ENCODE peak calls at places on chromosomes 6 and 20, in seven cellular contexts. One of them, this sample, is unnamed.

GRCh38 chr6:106961136-106961535 is 13.4 kb downstream of the CD24 start:
- DNase-seq in bronchial epithelial cell: no peak
- DNase-seq in NCI-H2081 treated with DMSO at 0.1 percent for 48 hours: no peak
- DNase-seq in esophagus muscularis mucosa: no peak
- DNase-seq in AG08396: no peak
- DNase-seq in CMK: no peak
- DNase-seq in CD4-positive, CD25-positive, alpha-beta regulatory T cell: no peak
- DNase-seq in this sample: no peak

GRCh38 chr6:50819906-50820589 is 1.4 kb downstream of the TFAP2B start:
- DNase-seq in bronchial epithelial cell: no peak
- DNase-seq in CD4-positive, CD25-positive, alpha-beta regulatory T cell: no peak
- DNase-seq in AG08396: no peak
- DNase-seq in esophagus muscularis mucosa: no peak
- DNase-seq in CMK: no peak
- DNase-seq in NCI-H2081 treated with DMSO at 0.1 percent for 48 hours: no peak
- DNase-seq in this sample: no peak

GRCh38 chr20:63471002-63471718 is 1.3 kb downstream of the KCNQ2 start:
- DNase-seq in NCI-H2081 treated with DMSO at 0.1 percent for 48 hours: no peak
- DNase-seq in CMK: no peak
- DNase-seq in bronchial epithelial cell: no peak
- DNase-seq in CD4-positive, CD25-positive, alpha-beta regulatory T cell: no peak
- DNase-seq in AG08396: no peak
- DNase-seq in esophagus muscularis mucosa: no peak
- DNase-seq in this sample: no peak

GRCh38 chr20:49518576-49518975 is 36.1 kb upstream of the KCNB1 start:
- DNase-seq in esophagus muscularis mucosa: no peak
- DNase-seq in CMK: no peak
- DNase-seq in CD4-positive, CD25-positive, alpha-beta regulatory T cell: no peak
- DNase-seq in AG08396: no peak
- DNase-seq in bronchial epithelial cell: no peak
- DNase-seq in NCI-H2081 treated with DMSO at 0.1 percent for 48 hours: no peak
- DNase-seq in this sample: no peak

GRCh38 chr20:1215386-1216170 is 10.3 kb upstream of the RAD21L1 start:
- DNase-seq in bronchial epithelial cell: no peak
- DNase-seq in CMK: no peak
- DNase-seq in esophagus muscularis mucosa: no peak
- DNase-seq in CD4-positive, CD25-positive, alpha-beta regulatory T cell: no peak
- DNase-seq in AG08396: no peak
- DNase-seq in NCI-H2081 treated with DMSO at 0.1 percent for 48 hours: no peak
- DNase-seq in this sample: no peak

GRCh38 chr6:168524644-168525043 is 83.7 kb downstream of the SMOC2 start:
- DNase-seq in bronchial epithelial cell: no peak
- DNase-seq in NCI-H2081 treated with DMSO at 0.1 percent for 48 hours: no peak
- DNase-seq in CMK: no peak
- DNase-seq in CD4-positive, CD25-positive, alpha-beta regulatory T cell: no peak
- DNase-seq in esophagus muscularis mucosa: no peak
- DNase-seq in AG08396: no peak
- DNase-seq in this sample: no peak

GRCh38 chr6:29834564-29835436 is 7.2 kb downstream of the HLA-G start:
- DNase-seq in AG08396: peak; percentile 31
- DNase-seq in bronchial epithelial cell: peak; percentile 8
- DNase-seq in CD4-positive, CD25-positive, alpha-beta regulatory T cell: peak; percentile 42
- DNase-seq in NCI-H2081 treated with DMSO at 0.1 percent for 48 hours: no peak
- DNase-seq in CMK: no peak
- DNase-seq in esophagus muscularis mucosa: no peak
- DNase-seq in this sample: peak; percentile 62

GRCh38 chr6:48476257-48476656 is 365.3 kb upstream of the PTCHD4 start:
- DNase-seq in CMK: no peak
- DNase-seq in NCI-H2081 treated with DMSO at 0.1 percent for 48 hours: no peak
- DNase-seq in CD4-positive, CD25-positive, alpha-beta regulatory T cell: no peak
- DNase-seq in AG08396: no peak
- DNase-seq in esophagus muscularis mucosa: no peak
- DNase-seq in bronchial epithelial cell: peak; percentile 74
- DNase-seq in this sample: peak; percentile 41

GRCh38 chr6:121733216-121733615 is 297.8 kb downstream of the GJA1 start:
- DNase-seq in CMK: no peak
- DNase-seq in NCI-H2081 treated with DMSO at 0.1 percent for 48 hours: no peak
- DNase-seq in CD4-positive, CD25-positive, alpha-beta regulatory T cell: no peak
- DNase-seq in bronchial epithelial cell: no peak
- DNase-seq in esophagus muscularis mucosa: no peak
- DNase-seq in AG08396: no peak
- DNase-seq in this sample: no peak

GRCh38 chr6:150072201-150072600 is 3.3 kb upstream of the ULBP3 start:
- DNase-seq in AG08396: peak; percentile 54
- DNase-seq in NCI-H2081 treated with DMSO at 0.1 percent for 48 hours: no peak
- DNase-seq in bronchial epithelial cell: peak; percentile 78
- DNase-seq in CMK: no peak
- DNase-seq in esophagus muscularis mucosa: no peak
- DNase-seq in CD4-positive, CD25-positive, alpha-beta regulatory T cell: no peak
- DNase-seq in this sample: peak; percentile 88

GRCh38 chr6:73400656-73401055 is 6.0 kb downstream of the DDX43 start:
- DNase-seq in esophagus muscularis mucosa: no peak
- DNase-seq in CMK: no peak
- DNase-seq in CD4-positive, CD25-positive, alpha-beta regulatory T cell: no peak
- DNase-seq in bronchial epithelial cell: no peak
- DNase-seq in AG08396: no peak
- DNase-seq in NCI-H2081 treated with DMSO at 0.1 percent for 48 hours: no peak
- DNase-seq in this sample: no peak

GRCh38 chr20:48740269-48740603 is 87.6 kb downstream of the PREX1 start:
- DNase-seq in esophagus muscularis mucosa: no peak
- DNase-seq in CD4-positive, CD25-positive, alpha-beta regulatory T cell: no peak
- DNase-seq in bronchial epithelial cell: no peak
- DNase-seq in AG08396: no peak
- DNase-seq in NCI-H2081 treated with DMSO at 0.1 percent for 48 hours: no peak
- DNase-seq in CMK: no peak
- DNase-seq in this sample: no peak

GRCh38 chr20:45791668-45792512 is at the start of the genes DNTTIP1 and WFDC3:
- DNase-seq in CD4-positive, CD25-positive, alpha-beta regulatory T cell: peak; percentile 83
- DNase-seq in bronchial epithelial cell: peak; percentile 66
- DNase-seq in esophagus muscularis mucosa: peak; percentile 97
- DNase-seq in CMK: peak; percentile 74
- DNase-seq in NCI-H2081 treated with DMSO at 0.1 percent for 48 hours: peak; percentile 29
- DNase-seq in AG08396: peak; percentile 94
- DNase-seq in this sample: peak; percentile 94

GRCh38 chr6:2632368-2632767 is 118.4 kb downstream of the MYLK4 start:
- DNase-seq in CMK: no peak
- DNase-seq in bronchial epithelial cell: no peak
- DNase-seq in esophagus muscularis mucosa: peak; percentile 78
- DNase-seq in NCI-H2081 treated with DMSO at 0.1 percent for 48 hours: no peak
- DNase-seq in CD4-positive, CD25-positive, alpha-beta regulatory T cell: no peak
- DNase-seq in AG08396: no peak
- DNase-seq in this sample: no peak

GRCh38 chr6:85479221-85479620 is 29.3 kb downstream of the NT5E start:
- DNase-seq in CD4-positive, CD25-positive, alpha-beta regulatory T cell: no peak
- DNase-seq in AG08396: no peak
- DNase-seq in CMK: no peak
- DNase-seq in bronchial epithelial cell: no peak
- DNase-seq in NCI-H2081 treated with DMSO at 0.1 percent for 48 hours: no peak
- DNase-seq in esophagus muscularis mucosa: peak; percentile 50
- DNase-seq in this sample: no peak

GRCh38 chr6:84508981-84509380 is 255.4 kb downstream of the TBX18 start:
- DNase-seq in CD4-positive, CD25-positive, alpha-beta regulatory T cell: no peak
- DNase-seq in bronchial epithelial cell: no peak
- DNase-seq in NCI-H2081 treated with DMSO at 0.1 percent for 48 hours: no peak
- DNase-seq in CMK: peak; percentile 36
- DNase-seq in AG08396: no peak
- DNase-seq in esophagus muscularis mucosa: no peak
- DNase-seq in this sample: no peak

GRCh38 chr6:91781946-91782345 is 1195.1 kb upstream of the MAP3K7 start:
- DNase-seq in CD4-positive, CD25-positive, alpha-beta regulatory T cell: no peak
- DNase-seq in CMK: no peak
- DNase-seq in NCI-H2081 treated with DMSO at 0.1 percent for 48 hours: no peak
- DNase-seq in bronchial epithelial cell: no peak
- DNase-seq in AG08396: no peak
- DNase-seq in esophagus muscularis mucosa: no peak
- DNase-seq in this sample: no peak

GRCh38 chr20:21521596-21522478 is 8.0 kb upstream of the NKX2-2 start:
- DNase-seq in CD4-positive, CD25-positive, alpha-beta regulatory T cell: no peak
- DNase-seq in esophagus muscularis mucosa: no peak
- DNase-seq in bronchial epithelial cell: no peak
- DNase-seq in NCI-H2081 treated with DMSO at 0.1 percent for 48 hours: no peak
- DNase-seq in AG08396: no peak
- DNase-seq in CMK: no peak
- DNase-seq in this sample: no peak

GRCh38 chr6:39752835-39753744 is 27.9 kb upstream of the KIF6 start:
- DNase-seq in NCI-H2081 treated with DMSO at 0.1 percent for 48 hours: no peak
- DNase-seq in AG08396: no peak
- DNase-seq in CMK: no peak
- DNase-seq in CD4-positive, CD25-positive, alpha-beta regulatory T cell: no peak
- DNase-seq in bronchial epithelial cell: no peak
- DNase-seq in esophagus muscularis mucosa: no peak
- DNase-seq in this sample: no peak

GRCh38 chr20:17227669-17228623 is 1.1 kb downstream of the PCSK2 start:
- DNase-seq in CMK: no peak
- DNase-seq in esophagus muscularis mucosa: no peak
- DNase-seq in AG08396: peak; percentile 5
- DNase-seq in NCI-H2081 treated with DMSO at 0.1 percent for 48 hours: no peak
- DNase-seq in CD4-positive, CD25-positive, alpha-beta regulatory T cell: no peak
- DNase-seq in bronchial epithelial cell: no peak
- DNase-seq in this sample: no peak

GRCh38 chr6:121592261-121592935 is 157.0 kb downstream of the GJA1 start:
- DNase-seq in CMK: no peak
- DNase-seq in esophagus muscularis mucosa: no peak
- DNase-seq in bronchial epithelial cell: peak; percentile 59
- DNase-seq in NCI-H2081 treated with DMSO at 0.1 percent for 48 hours: no peak
- DNase-seq in AG08396: no peak
- DNase-seq in CD4-positive, CD25-positive, alpha-beta regulatory T cell: no peak
- DNase-seq in this sample: no peak

GRCh38 chr6:10248378-10248843 is 166.5 kb downstream of the TFAP2A start:
- DNase-seq in bronchial epithelial cell: peak; percentile 22
- DNase-seq in CMK: no peak
- DNase-seq in esophagus muscularis mucosa: no peak
- DNase-seq in CD4-positive, CD25-positive, alpha-beta regulatory T cell: no peak
- DNase-seq in NCI-H2081 treated with DMSO at 0.1 percent for 48 hours: no peak
- DNase-seq in AG08396: no peak
- DNase-seq in this sample: peak; percentile 71